ENCODE peak calls at places on chromosome 15, in four cellular contexts. D is HCT116, U is endothelial cell of umbilical vein, Q is H1. S is an unnamed sample.

GRCh38 chr15:65189102-65189740 is 4.1 kb upstream of the CLPX start:
- DNase-seq in U (peak), Q (peak), D (peak), S (peak)

GRCh38 chr15:44710236-44711088 is 661 bp downstream of the PATL2 start:
- DNase-seq in Q (no peak), U (no peak), D (no peak), S (peak)

GRCh38 chr15:42184313-42184712 is 23.8 kb downstream of the VPS39 start:
- DNase-seq in U (no peak), Q (no peak), D (no peak), S (no peak)

GRCh38 chr15:43954181-43954621 is 127.4 kb downstream of the WDR76 start:
- DNase-seq in U (no peak), D (no peak), Q (no peak), S (no peak)

GRCh38 chr15:90414408-90415028 is 26.5 kb downstream of the IQGAP1 start:
- DNase-seq in Q (no peak), U (no peak), D (no peak), S (no peak)

GRCh38 chr15:99537344-99537743 is 28.4 kb upstream of the MEF2A start:
- DNase-seq in U (no peak), D (no peak), Q (no peak), S (no peak)

GRCh38 chr15:52780172-52780980 is 9.8 kb downstream of the ONECUT1 start:
- DNase-seq in D (peak), U (peak), Q (peak), S (no peak)

GRCh38 chr15:26771917-26772587 is 814 bp downstream of the GABRB3 start:
- DNase-seq in D (no peak), U (no peak), Q (no peak), S (no peak)

GRCh38 chr15:86691091-86691490 is 611.4 kb downstream of the AGBL1 start:
- DNase-seq in D (no peak), U (no peak), Q (no peak), S (no peak)

GRCh38 chr15:98734472-98735284 is 86.3 kb downstream of the IGF1R start:
- DNase-seq in D (no peak), U (no peak), Q (no peak), S (no peak)

GRCh38 chr15:61084944-61085367 is 144.1 kb downstream of the RORA start:
- DNase-seq in U (no peak), D (no peak), Q (no peak), S (no peak)

GRCh38 chr15:65980824-65981456 is 111.6 kb downstream of the RAB11A start:
- DNase-seq in U (peak), Q (peak), D (peak), S (no peak)

GRCh38 chr15:101318147-101318809 is 23.2 kb upstream of the SNRPA1 start:
- DNase-seq in Q (no peak), D (no peak), U (no peak), S (no peak)

GRCh38 chr15:101607102-101607501 is 45.1 kb downstream of the TM2D3 start:
- DNase-seq in Q (no peak), U (no peak), D (no peak), S (no peak)

GRCh38 chr15:90097475-90097874 is 4.8 kb downstream of the IDH2 start:
- DNase-seq in Q (no peak), U (no peak), D (no peak), S (no peak)

GRCh38 chr15:40773496-40773895 is 3.7 kb downstream of the C15orf62 start:
- DNase-seq in D (no peak), Q (no peak), U (no peak), S (no peak)
- TF ChIP-seq POLR2AphosphoS5 in D (no peak), Q (no peak), U (no peak), S (no peak)

GRCh38 chr15:33540174-33540573 is 229.4 kb downstream of the RYR3 start:
- DNase-seq in D (no peak), Q (no peak), U (no peak), S (no peak)
- TF ChIP-seq POLR2AphosphoS5 in D (no peak), Q (no peak), U (no peak), S (no peak)

DNA sequence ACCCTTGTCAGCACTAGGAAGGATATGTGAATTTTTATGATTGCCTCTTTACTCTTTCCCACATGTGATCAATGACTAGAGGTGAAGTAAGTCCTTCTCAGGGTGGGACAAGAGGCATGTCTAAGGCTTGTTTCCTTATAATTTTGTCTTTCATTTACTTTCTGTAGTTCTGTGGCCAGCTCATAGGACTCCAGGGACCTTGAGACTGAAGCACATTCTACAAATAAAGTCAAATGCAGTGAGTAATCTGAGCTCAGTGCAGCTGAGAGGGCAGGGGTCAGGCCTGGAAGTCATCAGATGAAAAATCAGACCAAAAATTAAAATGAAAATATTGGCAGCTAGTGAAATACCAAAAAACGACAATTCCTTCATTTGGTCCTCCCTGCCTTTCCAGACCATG is 424.7 kb upstream of the THBS1 start:
- DNase-seq in Q (no peak), D (no peak), U (no peak), S (no peak)
- TF ChIP-seq POLR2AphosphoS5 in Q (no peak), D (no peak), U (no peak), S (no peak)

GRCh38 chr15:69562564-69562963 is 109.9 kb downstream of the RPLP1 start:
- DNase-seq in U (no peak), Q (no peak), D (no peak), S (no peak)
- TF ChIP-seq POLR2AphosphoS5 in U (no peak), Q (no peak), D (no peak), S (no peak)

DNA sequence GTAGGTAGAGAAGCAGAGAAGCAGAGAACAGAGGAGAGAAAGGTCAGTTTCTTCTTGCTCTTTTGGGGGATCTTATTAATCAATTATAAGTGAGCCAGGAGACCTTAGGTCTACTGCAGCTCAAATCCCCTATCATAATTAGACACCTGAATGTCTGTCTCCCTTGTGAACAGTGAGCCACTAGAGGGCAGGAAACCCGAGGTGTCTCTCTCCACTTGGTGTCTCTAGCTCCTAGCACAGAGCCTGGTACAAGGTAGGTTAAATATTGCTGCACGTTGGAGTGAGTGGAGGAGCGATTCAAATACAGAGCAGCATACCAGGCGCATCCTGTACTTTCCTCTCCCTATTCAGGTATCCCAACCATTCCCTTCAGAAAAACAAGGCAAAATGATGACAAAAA is 2.0 kb upstream of the ST8SIA2 start:
- DNase-seq in U (peak), D (peak), Q (peak), S (no peak)
- TF ChIP-seq POLR2AphosphoS5 in U (no peak), D (no peak), Q (no peak), S (no peak)

DNA sequence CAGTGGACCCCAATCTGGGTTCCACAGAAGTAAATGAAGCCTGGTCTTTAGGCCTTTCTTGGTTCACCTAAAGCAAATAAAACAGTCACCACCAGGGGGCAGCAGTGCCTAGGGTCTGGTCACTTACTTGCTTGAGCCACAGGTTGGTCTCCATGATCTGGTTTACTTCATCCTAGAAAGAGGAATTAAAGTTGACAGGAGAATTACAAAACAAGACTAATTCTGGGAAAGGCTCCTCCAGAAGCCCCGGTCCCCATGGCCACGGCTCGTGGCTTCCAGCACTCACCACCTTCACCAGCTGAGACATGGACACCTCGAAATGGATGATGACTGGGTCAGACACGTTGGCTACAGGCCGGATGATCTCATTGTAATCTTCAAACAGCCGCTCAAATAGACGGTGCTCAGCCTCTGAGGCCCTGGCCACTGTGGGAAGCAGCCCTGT is 2.3 kb downstream of the CHRNA3 start:
- DNase-seq in Q (peak), D (peak), U (peak), S (peak)
- TF ChIP-seq POLR2AphosphoS5 in Q (no peak), D (no peak), U (no peak), S (peak)

GRCh38 chr15:84840741-84841429 is 23.7 kb downstream of the ALPK3 start:
- DNase-seq in Q (no peak), D (peak), U (peak), S (peak)
- TF ChIP-seq POLR2AphosphoS5 in Q (no peak), D (peak), U (no peak), S (peak)

GRCh38 chr15:75178171-75178937 is 23.3 kb upstream of the C15orf39 start:
- DNase-seq in U (no peak), Q (peak), D (no peak), S (peak)
- TF ChIP-seq POLR2AphosphoS5 in U (no peak), Q (no peak), D (no peak), S (no peak)

S was measured in sigmoid colon.